ENCODE peak calls at places on chromosomes 11 and 22, in five cellular contexts. One of them, this sample, is unnamed.

GRCh38 chr22:32650553-32651345 is 150.8 kb upstream of the TIMP3 start:
- DNase-seq in iris pigment epithelial cell: no peak
- DNase-seq in LoVo: no peak
- DNase-seq in MCF 10A: no peak
- DNase-seq in HL-60: no peak
- DNase-seq in this sample: no peak

GRCh38 chr11:8566613-8567210 is 27.3 kb downstream of the STK33 start:
- DNase-seq in iris pigment epithelial cell: peak
- DNase-seq in LoVo: peak
- DNase-seq in MCF 10A: peak
- DNase-seq in HL-60: no peak
- DNase-seq in this sample: peak

GRCh38 chr22:45597460-45598192 is 74.0 kb upstream of the ATXN10 start:
- DNase-seq in iris pigment epithelial cell: no peak
- DNase-seq in LoVo: no peak
- DNase-seq in MCF 10A: no peak
- DNase-seq in HL-60: peak
- DNase-seq in this sample: no peak

GRCh38 chr11:27524155-27524554 is 17.6 kb upstream of the LIN7C start:
- DNase-seq in iris pigment epithelial cell: peak
- DNase-seq in LoVo: no peak
- DNase-seq in MCF 10A: peak
- DNase-seq in HL-60: no peak
- DNase-seq in this sample: no peak

GRCh38 chr11:122634507-122634906 is 21.0 kb upstream of the UBASH3B start:
- DNase-seq in iris pigment epithelial cell: no peak
- DNase-seq in LoVo: no peak
- DNase-seq in MCF 10A: no peak
- DNase-seq in HL-60: peak
- DNase-seq in this sample: no peak

GRCh38 chr11:44574620-44575287 is 9.3 kb downstream of the CD82 start:
- DNase-seq in iris pigment epithelial cell: peak
- DNase-seq in LoVo: no peak
- DNase-seq in MCF 10A: peak
- DNase-seq in HL-60: peak
- DNase-seq in this sample: peak

GRCh38 chr11:128669491-128669890 is 24.4 kb upstream of the FLI1 start:
- DNase-seq in iris pigment epithelial cell: peak
- DNase-seq in LoVo: no peak
- DNase-seq in MCF 10A: peak
- DNase-seq in HL-60: no peak
- DNase-seq in this sample: peak

GRCh38 chr11:133787379-133788103 is 57.8 kb downstream of the SPATA19 start:
- DNase-seq in iris pigment epithelial cell: no peak
- DNase-seq in LoVo: no peak
- DNase-seq in MCF 10A: no peak
- DNase-seq in HL-60: no peak
- DNase-seq in this sample: no peak

GRCh38 chr11:118621071-118621815 is 13.8 kb downstream of the PHLDB1 start:
- DNase-seq in iris pigment epithelial cell: peak
- DNase-seq in LoVo: peak
- DNase-seq in MCF 10A: peak
- DNase-seq in HL-60: peak
- DNase-seq in this sample: peak

GRCh38 chr11:119320593-119321524 is 3.9 kb upstream of the MCAM start:
- DNase-seq in iris pigment epithelial cell: peak
- DNase-seq in LoVo: no peak
- DNase-seq in MCF 10A: peak
- DNase-seq in HL-60: no peak
- DNase-seq in this sample: peak

GRCh38 chr11:3169235-3169951 is 4.3 kb upstream of the OSBPL5 start:
- DNase-seq in iris pigment epithelial cell: peak
- DNase-seq in LoVo: no peak
- DNase-seq in MCF 10A: peak
- DNase-seq in HL-60: peak
- DNase-seq in this sample: peak

GRCh38 chr11:111528557-111528956 is 12.0 kb upstream of the LAYN start:
- DNase-seq in iris pigment epithelial cell: no peak
- DNase-seq in LoVo: no peak
- DNase-seq in MCF 10A: no peak
- DNase-seq in HL-60: no peak
- DNase-seq in this sample: no peak

GRCh38 chr11:96324912-96325311 is 18.1 kb downstream of the MAML2 start:
- DNase-seq in iris pigment epithelial cell: peak
- DNase-seq in LoVo: peak
- DNase-seq in MCF 10A: no peak
- DNase-seq in HL-60: no peak
- DNase-seq in this sample: no peak

GRCh38 chr11:68312780-68313573 is 586 bp downstream of the LRP5 start:
- DNase-seq in iris pigment epithelial cell: no peak
- DNase-seq in LoVo: no peak
- DNase-seq in MCF 10A: peak
- DNase-seq in HL-60: no peak
- DNase-seq in this sample: peak

GRCh38 chr11:59182457-59183151 is 10.7 kb downstream of the DTX4 start:
- DNase-seq in iris pigment epithelial cell: no peak
- DNase-seq in LoVo: peak
- DNase-seq in MCF 10A: peak
- DNase-seq in HL-60: no peak
- DNase-seq in this sample: no peak

GRCh38 chr11:64717268-64717578 is 5.8 kb downstream of the NRXN2 start:
- DNase-seq in iris pigment epithelial cell: no peak
- DNase-seq in LoVo: no peak
- DNase-seq in MCF 10A: no peak
- DNase-seq in HL-60: no peak
- DNase-seq in this sample: no peak

GRCh38 chr11:4607111-4607510 is 920 bp downstream of the TRIM68 start:
- DNase-seq in iris pigment epithelial cell: peak
- DNase-seq in LoVo: no peak
- DNase-seq in MCF 10A: peak
- DNase-seq in HL-60: no peak
- DNase-seq in this sample: peak

GRCh38 chr11:20595101-20595500 is 4.3 kb upstream of the SLC6A5 start:
- DNase-seq in iris pigment epithelial cell: no peak
- DNase-seq in LoVo: no peak
- DNase-seq in MCF 10A: no peak
- DNase-seq in HL-60: no peak
- DNase-seq in this sample: no peak

GRCh38 chr11:121467965-121468364 is 15.2 kb upstream of the SORL1-AS1 start:
- DNase-seq in iris pigment epithelial cell: no peak
- DNase-seq in LoVo: no peak
- DNase-seq in MCF 10A: no peak
- DNase-seq in HL-60: no peak
- DNase-seq in this sample: no peak

GRCh38 chr11:129375731-129376657 is at the start of gene BARX2:
- DNase-seq in iris pigment epithelial cell: peak
- DNase-seq in LoVo: peak
- DNase-seq in MCF 10A: peak
- DNase-seq in HL-60: peak
- DNase-seq in this sample: peak

GRCh38 chr22:44850946-44851345 is 98.6 kb downstream of the ARHGAP8 start:
- DNase-seq in iris pigment epithelial cell: no peak
- DNase-seq in LoVo: no peak
- DNase-seq in MCF 10A: no peak
- DNase-seq in HL-60: no peak
- DNase-seq in this sample: no peak

GRCh38 chr11:27471588-27472397 is 797 bp downstream of the LGR4 start:
- DNase-seq in iris pigment epithelial cell: no peak
- DNase-seq in LoVo: peak
- DNase-seq in MCF 10A: peak
- DNase-seq in HL-60: peak
- DNase-seq in this sample: peak

GRCh38 chr11:105220175-105220574 is 80.6 kb upstream of the CARD18 start:
- DNase-seq in iris pigment epithelial cell: no peak
- DNase-seq in LoVo: no peak
- DNase-seq in MCF 10A: no peak
- DNase-seq in HL-60: peak
- DNase-seq in this sample: peak

GRCh38 chr11:95904009-95904650 is 19.8 kb downstream of the MTMR2 start:
- DNase-seq in iris pigment epithelial cell: no peak
- DNase-seq in LoVo: peak
- DNase-seq in MCF 10A: no peak
- DNase-seq in HL-60: no peak
- DNase-seq in this sample: no peak

GRCh38 chr11:125625594-125626380 is 824 bp downstream of the CHEK1 start:
- DNase-seq in iris pigment epithelial cell: peak
- DNase-seq in LoVo: peak
- DNase-seq in MCF 10A: peak
- DNase-seq in HL-60: peak
- DNase-seq in this sample: peak

GRCh38 chr11:131977231-131977630 is 606.8 kb downstream of the NTM start:
- DNase-seq in iris pigment epithelial cell: peak
- DNase-seq in LoVo: no peak
- DNase-seq in MCF 10A: peak
- DNase-seq in HL-60: no peak
- DNase-seq in this sample: no peak

This sample was measured in dermis blood vessel endothelial cell.